ENCODE peak calls at places on chromosome 11, in six cellular contexts. T, L, E, J, H and C are unnamed samples.

GRCh38 chr11:36985562-36985961 is 387.5 kb upstream of the RAG2 start:
- DNase-seq in T (no peak), L (no peak), E (no peak), J (no peak), H (no peak), C (no peak)

GRCh38 chr11:86396403-86396802 is 21.7 kb downstream of the CCDC81 start:
- DNase-seq in T (no peak), L (no peak), E (peak), J (no peak), H (no peak), C (no peak)

GRCh38 chr11:76610871-76611475 is 59.6 kb downstream of the LRRC32 start:
- DNase-seq in T (no peak), L (no peak), E (no peak), J (no peak), H (no peak), C (peak)

GRCh38 chr11:48012051-48012391 is 31.7 kb downstream of the PTPRJ start:
- DNase-seq in T (no peak), L (no peak), E (no peak), J (peak), H (no peak), C (peak)

GRCh38 chr11:112734207-112734606 is 227.0 kb upstream of the NCAM1 start:
- DNase-seq in T (no peak), L (no peak), E (peak), J (no peak), H (no peak), C (peak)

GRCh38 chr11:72789493-72790131 is 4.2 kb downstream of the STARD10 start:
- DNase-seq in T (no peak), L (no peak), E (peak), J (no peak), H (no peak), C (no peak)

GRCh38 chr11:71283960-71284359 is 31.6 kb upstream of the SHANK2 start:
- DNase-seq in T (no peak), L (peak), E (no peak), J (no peak), H (peak), C (no peak)

GRCh38 chr11:126884192-126884973 is 116.2 kb downstream of the KIRREL3 start:
- DNase-seq in T (no peak), L (peak), E (no peak), J (no peak), H (no peak), C (no peak)

GRCh38 chr11:75924966-75925784 is 110.2 kb downstream of the UVRAG start:
- DNase-seq in T (no peak), L (no peak), E (peak), J (no peak), H (no peak), C (no peak)

GRCh38 chr11:76734456-76735217 is 48.5 kb upstream of the TSKU start:
- DNase-seq in T (no peak), L (no peak), E (no peak), J (no peak), H (no peak), C (no peak)

GRCh38 chr11:79440451-79441158 is at the start of gene TENM4:
- DNase-seq in T (peak), L (no peak), E (peak), J (peak), H (peak), C (peak)

GRCh38 chr11:78365381-78365792 is 52.2 kb downstream of the GAB2 start:
- DNase-seq in T (no peak), L (peak), E (no peak), J (no peak), H (no peak), C (no peak)

GRCh38 chr11:125952973-125953372 is 7.1 kb downstream of the VSIG10L2 start:
- DNase-seq in T (no peak), L (no peak), E (peak), J (no peak), H (peak), C (no peak)

GRCh38 chr11:61338783-61339489 is 5.9 kb downstream of the TKFC start:
- DNase-seq in T (no peak), L (no peak), E (no peak), J (no peak), H (no peak), C (no peak)

GRCh38 chr11:70669871-70670683 is 271.7 kb downstream of the CTTN start:
- DNase-seq in T (no peak), L (no peak), E (no peak), J (peak), H (no peak), C (no peak)

GRCh38 chr11:64656797-64657196 is 65.8 kb downstream of the SLC22A12 start:
- DNase-seq in T (no peak), L (peak), E (no peak), J (no peak), H (no peak), C (no peak)

GRCh38 chr11:59173964-59174663 is 2.2 kb downstream of the DTX4 start:
- DNase-seq in T (no peak), L (peak), E (no peak), J (no peak), H (peak), C (no peak)

GRCh38 chr11:65979261-65979759 is 17.8 kb downstream of the SART1 start:
- DNase-seq in T (no peak), L (no peak), E (no peak), J (no peak), H (no peak), C (no peak)

GRCh38 chr11:66353762-66354161 is 6.3 kb upstream of the B4GAT1 start:
- DNase-seq in T (no peak), L (no peak), E (no peak), J (no peak), H (peak), C (no peak)

GRCh38 chr11:103338621-103339484 is 229.6 kb downstream of the DYNC2H1 start:
- DNase-seq in T (no peak), L (no peak), E (peak), J (no peak), H (no peak), C (peak)

GRCh38 chr11:14186376-14186775 is 172.6 kb downstream of the RRAS2 start:
- DNase-seq in T (no peak), L (no peak), E (no peak), J (no peak), H (no peak), C (no peak)

GRCh38 chr11:67384851-67385366 is 6.9 kb upstream of the RAD9A start:
- DNase-seq in T (no peak), L (no peak), E (peak), J (no peak), H (peak), C (no peak)

GRCh38 chr11:71453021-71453910 is at the start of gene NADSYN1:
- DNase-seq in T (peak), L (peak), E (peak), J (no peak), H (peak), C (peak)

GRCh38 chr11:64120951-64121569 is 44.9 kb downstream of the MACROD1 start:
- DNase-seq in T (no peak), L (no peak), E (no peak), J (no peak), H (peak), C (no peak)

GRCh38 chr11:16956538-16957153 is 57.6 kb downstream of the PLEKHA7 start:
- DNase-seq in T (no peak), L (no peak), E (no peak), J (no peak), H (no peak), C (no peak)

GRCh38 chr11:75011357-75011756 is 22.6 kb downstream of the NEU3 start:
- DNase-seq in T (no peak), L (no peak), E (no peak), J (no peak), H (no peak), C (no peak)

GRCh38 chr11:77071077-77071476 is 4.3 kb downstream of the CAPN5 start:
- DNase-seq in T (no peak), L (no peak), E (no peak), J (peak), H (no peak), C (no peak)

GRCh38 chr11:85779956-85780640 is 30.8 kb downstream of the SYTL2 start:
- DNase-seq in T (no peak), L (no peak), E (peak), J (no peak), H (no peak), C (no peak)

GRCh38 chr11:73229321-73230275 is 11.5 kb downstream of the P2RY2 start:
- DNase-seq in T (no peak), L (no peak), E (no peak), J (no peak), H (no peak), C (no peak)

GRCh38 chr11:96614846-96615245 is 225.0 kb downstream of the JRKL start:
- DNase-seq in T (no peak), L (no peak), E (no peak), J (no peak), H (no peak), C (no peak)

GRCh38 chr11:19311306-19312030 is 70.7 kb upstream of the E2F8 start:
- DNase-seq in T (peak), L (peak), E (peak), J (no peak), H (peak), C (peak)

GRCh38 chr11:130400793-130401483 is 27.5 kb downstream of the ADAMTS8 start:
- DNase-seq in T (no peak), L (no peak), E (peak), J (no peak), H (no peak), C (no peak)

GRCh38 chr11:116513894-116514293 is 258.9 kb downstream of the BUD13 start:
- DNase-seq in T (no peak), L (peak), E (peak), J (no peak), H (no peak), C (peak)
- TF ChIP-seq CTCF in T (no peak), L (peak), E (peak), J (peak), H (peak), C (no peak)

DNA sequence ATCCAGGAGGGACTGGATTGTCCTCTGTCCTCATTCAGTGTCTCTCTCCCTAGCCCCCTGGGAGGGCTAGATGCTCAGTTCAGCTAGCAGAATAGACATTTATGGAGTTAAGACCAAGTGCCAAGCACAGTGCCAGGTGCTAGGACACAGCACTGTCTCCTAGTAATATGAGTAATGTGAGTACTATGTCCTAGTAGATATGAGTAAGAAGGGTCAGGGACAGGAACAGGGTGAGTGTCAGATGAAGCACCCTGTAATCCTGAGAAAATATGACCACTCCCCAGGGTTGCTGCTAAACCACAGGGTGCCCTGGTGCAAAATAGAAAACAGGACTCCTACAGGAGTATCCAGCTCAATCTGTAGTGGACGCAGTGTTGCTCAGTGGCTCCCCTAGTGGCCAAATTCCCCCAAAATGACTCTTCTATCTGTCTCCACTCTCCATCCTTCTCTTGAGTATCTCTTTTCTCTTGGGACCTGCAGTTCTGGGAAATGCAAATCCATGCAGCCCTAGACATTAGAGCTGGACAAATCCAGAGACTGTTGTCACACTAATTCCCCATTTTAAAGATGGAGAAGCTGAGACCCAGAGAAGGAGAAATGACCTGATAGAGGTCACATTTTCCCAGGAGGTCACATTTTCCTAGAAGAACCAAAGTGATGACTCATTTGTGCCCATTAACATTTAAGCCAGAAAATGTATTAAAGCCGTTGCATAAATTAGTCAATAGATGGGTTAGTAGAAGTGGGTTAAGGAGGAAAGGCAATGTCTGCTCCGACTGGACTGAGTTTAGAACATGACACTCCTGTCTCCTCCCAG is 214.3 kb downstream of the NXPE2 start:
- DNase-seq in T (no peak), L (no peak), E (no peak), J (no peak), H (no peak), C (peak)
- TF ChIP-seq CTCF in T (no peak), L (peak), E (peak), J (peak), H (no peak), C (peak)

DNA sequence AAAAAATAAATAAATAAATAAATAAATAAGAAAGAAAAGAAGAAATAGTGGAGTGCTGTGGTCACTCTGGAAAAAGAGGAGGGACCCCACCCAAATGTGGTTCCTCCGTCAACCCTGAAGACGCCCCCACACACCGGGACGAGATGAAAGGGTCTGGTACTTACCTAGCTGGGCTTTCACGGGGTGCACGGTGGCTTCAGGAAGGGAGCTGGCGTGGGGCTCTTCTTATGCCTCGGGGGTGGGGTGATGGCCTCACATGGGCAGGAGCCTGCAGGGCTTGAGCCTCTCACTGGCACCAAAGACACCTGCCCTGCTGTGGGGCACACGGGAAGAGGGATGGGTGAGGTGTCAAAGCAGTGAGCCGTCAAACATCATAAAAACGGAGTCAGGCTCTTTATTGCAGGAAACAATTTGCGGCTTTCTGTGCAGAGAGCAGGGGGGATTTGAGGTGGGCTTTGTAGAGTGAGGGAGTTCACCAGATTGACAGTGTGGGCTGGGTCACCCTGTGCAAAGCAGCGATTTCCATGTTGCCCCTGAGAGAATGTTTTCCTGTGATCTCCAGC is 28.0 kb upstream of the KRTAP5-6 start:
- DNase-seq in T (no peak), L (no peak), E (no peak), J (no peak), H (no peak), C (no peak)
- TF ChIP-seq CTCF in T (no peak), L (no peak), E (no peak), J (no peak), H (no peak), C (no peak)

DNA sequence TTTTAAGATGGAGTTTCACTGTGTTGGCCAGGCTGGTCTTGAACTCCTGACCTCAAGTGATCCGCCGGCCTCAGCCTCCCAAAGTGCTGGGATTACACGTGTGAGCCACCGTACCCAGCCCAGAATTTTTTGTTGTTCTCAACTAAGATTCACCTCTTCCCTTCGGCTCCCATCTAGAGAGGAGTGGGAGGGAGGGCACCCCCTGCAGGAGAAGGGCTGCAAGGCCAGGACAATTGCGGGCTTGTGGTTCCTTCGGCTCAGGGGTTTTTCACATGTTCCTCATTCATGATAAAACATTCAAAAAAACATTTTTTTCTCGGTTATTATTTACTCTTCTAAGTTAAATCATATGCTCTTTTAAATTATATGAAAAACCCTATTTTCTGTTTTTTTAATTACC is 201.1 kb upstream of the LRRC4C start:
- DNase-seq in T (no peak), L (no peak), E (no peak), J (no peak), H (no peak), C (no peak)
- TF ChIP-seq CTCF in T (no peak), L (no peak), E (no peak), J (no peak), H (no peak), C (no peak)

DNA sequence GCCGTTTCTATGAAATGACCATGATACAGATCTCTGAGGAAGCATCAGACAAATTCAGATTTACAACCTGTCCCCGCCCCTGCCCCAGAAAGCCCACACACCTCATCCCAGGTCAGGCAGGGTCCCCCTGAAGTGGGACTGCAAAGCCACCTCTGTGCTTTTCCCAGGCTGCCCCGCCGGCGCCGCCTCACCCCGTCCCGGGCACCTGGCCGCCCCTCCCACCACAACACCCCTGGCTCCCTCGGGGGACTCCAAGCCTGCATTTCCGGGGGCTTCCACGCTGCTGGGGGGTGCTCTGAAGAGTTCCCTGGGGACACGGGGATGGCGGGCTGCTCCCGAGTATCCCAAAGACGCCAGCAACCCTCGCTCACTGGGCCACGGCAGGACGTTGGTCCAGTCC is 23.2 kb downstream of the DRD4 start:
- DNase-seq in T (no peak), L (no peak), E (no peak), J (no peak), H (no peak), C (no peak)
- TF ChIP-seq CTCF in T (no peak), L (no peak), E (no peak), J (no peak), H (no peak), C (no peak)

GRCh38 chr11:123034587-123034986 is 27.3 kb downstream of the HSPA8 start:
- DNase-seq in T (no peak), L (no peak), E (peak), J (no peak), H (no peak), C (no peak)

GRCh38 chr11:123035831-123036230 is 26.1 kb downstream of the HSPA8 start:
- DNase-seq in T (no peak), L (no peak), E (no peak), J (no peak), H (no peak), C (no peak)

GRCh38 chr11:123030517-123030916 is 31.4 kb downstream of the HSPA8 start:
- DNase-seq in T (no peak), L (no peak), E (no peak), J (no peak), H (no peak), C (no peak)

GRCh38 chr11:123033895-123034294 is 28.0 kb downstream of the HSPA8 start:
- DNase-seq in T (no peak), L (no peak), E (peak), J (no peak), H (no peak), C (no peak)
- TF ChIP-seq CTCF in T (no peak), L (no peak), E (peak), J (no peak), H (peak), C (no peak)

DNA sequence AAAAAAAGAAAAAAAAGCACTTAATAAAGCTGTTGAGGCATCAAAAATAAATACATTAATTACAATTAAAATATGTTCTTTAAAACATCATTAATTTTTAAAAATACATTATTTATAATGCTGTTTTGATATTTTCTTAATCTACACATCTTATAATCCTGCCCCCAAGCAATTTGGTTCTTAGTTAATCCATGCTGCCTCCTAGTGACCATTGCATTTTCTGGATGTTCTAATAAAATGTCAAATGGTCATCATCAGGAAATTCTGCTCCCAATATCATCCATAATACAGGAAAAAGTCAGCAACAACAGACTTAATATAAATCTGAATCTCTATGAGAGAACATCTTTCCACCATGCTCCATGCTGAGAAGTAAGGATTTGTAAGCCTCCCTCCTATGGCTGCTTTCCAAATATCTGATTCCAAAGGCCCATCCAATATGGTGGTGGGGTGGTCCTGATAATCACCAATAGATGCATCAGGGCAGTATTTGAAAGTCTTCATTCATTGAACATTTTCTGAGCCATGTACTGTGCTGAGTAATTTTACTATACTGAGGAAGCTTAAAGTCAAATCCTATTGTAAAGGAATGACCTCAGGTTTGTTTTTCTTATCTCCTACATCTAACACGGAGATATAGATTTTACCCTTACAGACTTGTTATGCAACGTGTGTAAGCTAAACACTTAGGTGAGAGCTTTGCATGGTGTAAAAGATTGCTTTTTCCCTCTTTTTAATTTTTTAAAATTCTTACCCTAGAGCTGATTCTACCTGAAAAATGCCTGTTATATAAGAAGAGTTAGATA is 124.7 kb upstream of the BMAL1 start:
- DNase-seq in T (no peak), L (peak), E (peak), J (no peak), H (no peak), C (no peak)
- TF ChIP-seq CTCF in T (peak), L (peak), E (peak), J (peak), H (peak), C (no peak)

GRCh38 chr11:27211370-27212127 is 151.5 kb downstream of the CCDC34 start:
- DNase-seq in T (no peak), L (no peak), E (no peak), J (no peak), H (no peak), C (peak)
- TF ChIP-seq CTCF in T (no peak), L (peak), E (peak), J (peak), H (peak), C (no peak)

GRCh38 chr11:84722583-84723108 is 904.5 kb downstream of the DLG2 start:
- DNase-seq in T (no peak), L (no peak), E (peak), J (no peak), H (no peak), C (no peak)
- TF ChIP-seq CTCF in T (no peak), L (no peak), E (no peak), J (no peak), H (no peak), C (no peak)

GRCh38 chr11:110712643-110713468 is 619 bp upstream of the ARHGAP20 start:
- DNase-seq in T (peak), L (no peak), E (peak), J (peak), H (no peak), C (no peak)

GRCh38 chr11:110715541-110715940 is 3.3 kb upstream of the ARHGAP20 start:
- DNase-seq in T (no peak), L (no peak), E (peak), J (no peak), H (no peak), C (no peak)

GRCh38 chr11:110711776-110712642 is at the start of gene ARHGAP20:
- DNase-seq in T (peak), L (peak), E (peak), J (peak), H (peak), C (peak)

GRCh38 chr11:110711448-110711775 is 825 bp downstream of the ARHGAP20 start:
- DNase-seq in T (no peak), L (no peak), E (no peak), J (no peak), H (no peak), C (no peak)

GRCh38 chr11:110713469-110713776 is 1.2 kb upstream of the ARHGAP20 start:
- DNase-seq in T (no peak), L (no peak), E (no peak), J (no peak), H (no peak), C (no peak)
- TF ChIP-seq CTCF in T (no peak), L (no peak), E (no peak), J (no peak), H (no peak), C (no peak)